ENCODE peak calls at places on chromosomes 4 and X, in six cellular contexts. One of them, this sample, is unnamed.

GRCh38 chr4:158903079-158903456 is 134.2 kb downstream of the FNIP2 start:
- DNase-seq in GM23338: no peak
- DNase-seq in fibroblast of lung: no peak
- DNase-seq in endothelial cell of umbilical vein: no peak
- DNase-seq in neural progenitor cell: no peak
- DNase-seq in PC-9: no peak
- DNase-seq in this sample: no peak

GRCh38 chr4:159097785-159098184 is 5.1 kb upstream of the RAPGEF2 start:
- DNase-seq in neural progenitor cell: no peak
- DNase-seq in fibroblast of lung: no peak
- DNase-seq in PC-9: no peak
- DNase-seq in endothelial cell of umbilical vein: peak; percentile 16
- DNase-seq in GM23338: peak; percentile 59
- DNase-seq in this sample: no peak

GRCh38 chrX:10381218-10381617 is 224.4 kb downstream of the CLCN4 start:
- DNase-seq in endothelial cell of umbilical vein: no peak
- DNase-seq in GM23338: no peak
- DNase-seq in fibroblast of lung: peak; percentile 11
- DNase-seq in neural progenitor cell: no peak
- DNase-seq in PC-9: no peak
- DNase-seq in this sample: no peak

GRCh38 chr4:102758241-102758871 is 2.4 kb downstream of the MANBA start:
- DNase-seq in fibroblast of lung: no peak
- DNase-seq in PC-9: no peak
- DNase-seq in neural progenitor cell: no peak
- DNase-seq in GM23338: no peak
- DNase-seq in endothelial cell of umbilical vein: no peak
- DNase-seq in this sample: no peak

GRCh38 chr4:15147709-15148651 is 145.7 kb downstream of the CPEB2 start:
- DNase-seq in GM23338: no peak
- DNase-seq in PC-9: no peak
- DNase-seq in endothelial cell of umbilical vein: no peak
- DNase-seq in fibroblast of lung: no peak
- DNase-seq in neural progenitor cell: no peak
- DNase-seq in this sample: peak; percentile 34

GRCh38 chr4:147777456-147778091 is 45.7 kb downstream of the ARHGAP10 start:
- DNase-seq in PC-9: no peak
- DNase-seq in GM23338: no peak
- DNase-seq in fibroblast of lung: peak; percentile 34
- DNase-seq in neural progenitor cell: no peak
- DNase-seq in endothelial cell of umbilical vein: no peak
- DNase-seq in this sample: peak; percentile 45

GRCh38 chr4:41364871-41365270 is 108.1 kb downstream of the UCHL1 start:
- DNase-seq in endothelial cell of umbilical vein: no peak
- DNase-seq in neural progenitor cell: no peak
- DNase-seq in GM23338: no peak
- DNase-seq in fibroblast of lung: no peak
- DNase-seq in PC-9: no peak
- DNase-seq in this sample: peak; percentile 30

GRCh38 chr4:77959566-77960338 is 97.1 kb downstream of the MRPL1 start:
- DNase-seq in PC-9: no peak
- DNase-seq in endothelial cell of umbilical vein: peak; percentile 55
- DNase-seq in fibroblast of lung: peak; percentile 39
- DNase-seq in neural progenitor cell: peak; percentile 80
- DNase-seq in GM23338: peak; percentile 82
- DNase-seq in this sample: peak; percentile 73

GRCh38 chrX:152641996-152642395 is 4.3 kb downstream of the GABRQ start:
- DNase-seq in fibroblast of lung: no peak
- DNase-seq in endothelial cell of umbilical vein: peak; percentile 1
- DNase-seq in GM23338: peak; percentile 60
- DNase-seq in neural progenitor cell: peak; percentile 63
- DNase-seq in PC-9: peak; percentile 5
- DNase-seq in this sample: peak; percentile 21

GRCh38 chr4:186192068-186192751 is 843 bp downstream of the CYP4V2 start:
- DNase-seq in endothelial cell of umbilical vein: peak; percentile 21
- DNase-seq in fibroblast of lung: peak; percentile 56
- DNase-seq in GM23338: peak; percentile 73
- DNase-seq in neural progenitor cell: peak; percentile 63
- DNase-seq in PC-9: peak; percentile 20
- DNase-seq in this sample: peak; percentile 66

GRCh38 chr4:8840816-8841455 is 30.7 kb downstream of the HMX1 start:
- DNase-seq in neural progenitor cell: no peak
- DNase-seq in fibroblast of lung: no peak
- DNase-seq in PC-9: no peak
- DNase-seq in GM23338: no peak
- DNase-seq in endothelial cell of umbilical vein: no peak
- DNase-seq in this sample: no peak

GRCh38 chr4:52873861-52874343 is 11.8 kb downstream of the RASL11B start:
- DNase-seq in GM23338: peak; percentile 83
- DNase-seq in fibroblast of lung: peak; percentile 68
- DNase-seq in endothelial cell of umbilical vein: no peak
- DNase-seq in neural progenitor cell: peak; percentile 72
- DNase-seq in PC-9: no peak
- DNase-seq in this sample: no peak

GRCh38 chr4:178296669-178297068 is 854.4 kb upstream of the AGA start:
- DNase-seq in endothelial cell of umbilical vein: no peak
- DNase-seq in GM23338: no peak
- DNase-seq in neural progenitor cell: peak; percentile 20
- DNase-seq in PC-9: no peak
- DNase-seq in fibroblast of lung: no peak
- DNase-seq in this sample: no peak

GRCh38 chr4:39970559-39971270 is 7.0 kb downstream of the PDS5A start:
- DNase-seq in PC-9: peak; percentile 71
- DNase-seq in endothelial cell of umbilical vein: no peak
- DNase-seq in GM23338: peak; percentile 55
- DNase-seq in neural progenitor cell: peak; percentile 1
- DNase-seq in fibroblast of lung: peak; percentile 82
- DNase-seq in this sample: no peak

GRCh38 chr4:38366997-38367396 is 297.0 kb upstream of the KLF3 start:
- DNase-seq in endothelial cell of umbilical vein: no peak
- DNase-seq in fibroblast of lung: no peak
- DNase-seq in GM23338: no peak
- DNase-seq in PC-9: no peak
- DNase-seq in neural progenitor cell: no peak
- DNase-seq in this sample: no peak

GRCh38 chr4:148740701-148741100 is 298.5 kb upstream of the NR3C2 start:
- DNase-seq in PC-9: no peak
- DNase-seq in fibroblast of lung: no peak
- DNase-seq in endothelial cell of umbilical vein: no peak
- DNase-seq in neural progenitor cell: no peak
- DNase-seq in GM23338: no peak
- DNase-seq in this sample: no peak

DNA sequence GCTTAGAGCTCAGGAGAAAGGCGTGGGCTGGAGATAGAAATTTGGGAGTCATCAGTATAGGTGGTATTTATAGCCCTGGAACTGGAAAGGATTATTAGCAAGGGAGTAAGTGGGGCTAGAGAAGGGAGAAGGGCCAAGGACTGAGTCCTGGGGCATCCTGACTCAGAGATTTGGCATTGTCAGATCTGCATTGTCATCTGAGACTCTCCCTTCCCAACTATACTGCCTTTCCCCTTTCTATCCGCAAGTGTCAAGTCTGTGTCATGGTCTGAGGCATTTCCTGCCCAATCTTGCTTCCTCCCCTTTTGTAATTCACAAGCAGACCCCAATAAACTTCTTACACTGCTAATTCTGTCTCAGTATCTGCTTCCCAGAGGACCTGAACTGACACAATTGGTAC is 24.4 kb upstream of the SLC25A43 start:
- DNase-seq in GM23338: no peak
- DNase-seq in PC-9: peak; percentile 20
- DNase-seq in endothelial cell of umbilical vein: peak; percentile 5
- DNase-seq in neural progenitor cell: no peak
- DNase-seq in fibroblast of lung: peak; percentile 65
- DNase-seq in this sample: peak; percentile 72
- H3K4me2 ChIP-seq in GM23338: no peak overlapping the region
- H3K4me2 ChIP-seq in PC-9: peak overlapping the region; percentile 8
- H3K4me2 ChIP-seq in endothelial cell of umbilical vein: no peak overlapping the region
- H3K4me2 ChIP-seq in neural progenitor cell: no peak overlapping the region
- H3K4me2 ChIP-seq in fibroblast of lung: no peak overlapping the region
- H3K4me2 ChIP-seq in this sample: peak overlapping the region; percentile 57

DNA sequence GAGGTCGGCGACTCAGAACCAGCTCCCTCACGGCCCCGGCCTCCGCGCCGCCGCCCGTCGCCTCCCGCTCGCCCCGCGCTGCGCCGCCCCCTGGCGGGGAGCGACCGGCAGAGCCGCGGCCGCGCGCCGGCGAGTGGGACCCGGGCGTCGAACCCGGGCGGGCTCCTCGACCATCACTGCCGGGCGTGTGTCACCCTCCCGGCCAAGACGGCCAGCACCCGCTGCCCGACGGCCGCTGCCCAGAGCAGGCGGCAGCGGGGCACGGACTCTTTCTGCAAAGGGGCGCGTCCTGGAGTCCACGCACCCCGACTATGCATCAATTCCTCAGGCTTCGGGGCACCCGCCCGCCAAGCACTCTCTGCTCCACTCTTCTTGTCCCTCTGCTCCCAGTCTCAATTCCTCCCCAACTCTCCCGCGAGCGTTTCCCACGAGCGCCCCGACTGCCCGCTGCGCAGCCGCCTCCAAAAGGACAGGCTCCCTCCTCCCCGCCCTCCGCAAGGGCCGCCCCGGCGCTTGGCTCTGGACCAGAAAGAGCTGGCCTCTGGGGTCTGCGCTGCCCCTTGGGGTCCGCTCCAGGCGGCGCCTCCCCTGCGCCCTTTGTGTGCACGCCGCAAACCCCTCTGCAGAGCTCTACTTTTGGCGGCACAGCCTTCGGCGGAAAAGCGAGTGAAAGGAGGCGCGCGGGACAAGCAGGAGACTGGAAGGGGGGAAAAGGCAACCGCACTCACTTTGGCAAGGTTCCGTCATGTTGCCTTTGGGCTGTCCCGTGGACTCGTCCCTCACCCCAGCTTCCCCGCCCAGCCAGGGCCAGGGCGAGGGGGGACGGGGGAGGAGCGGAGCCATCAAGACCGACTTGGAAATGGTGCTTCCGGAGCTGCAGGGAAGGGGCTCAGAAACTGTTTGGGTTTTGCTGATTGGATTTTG is 1.1 kb downstream of the PDE5A start:
- DNase-seq in fibroblast of lung: peak; percentile 80
- DNase-seq in endothelial cell of umbilical vein: peak; percentile 41
- DNase-seq in PC-9: peak; percentile 51
- DNase-seq in neural progenitor cell: peak; percentile 87
- DNase-seq in GM23338: peak; percentile 90
- DNase-seq in this sample: peak; percentile 84
- TF ChIP-seq EZH2 in fibroblast of lung: no peak
- TF ChIP-seq EZH2 in endothelial cell of umbilical vein: no peak
- TF ChIP-seq EZH2 in PC-9: no peak
- TF ChIP-seq EZH2 in neural progenitor cell: peak; percentile 27
- TF ChIP-seq EZH2 in GM23338: no peak
- TF ChIP-seq EZH2 in this sample: no peak

GRCh38 chrX:1475881-1476280 is 23.2 kb upstream of the ASMTL start:
- DNase-seq in neural progenitor cell: no peak
- DNase-seq in PC-9: no peak
- DNase-seq in GM23338: no peak
- DNase-seq in endothelial cell of umbilical vein: no peak
- DNase-seq in fibroblast of lung: no peak
- DNase-seq in this sample: no peak

GRCh38 chrX:1476682-1477081 is 24.0 kb upstream of the ASMTL start:
- DNase-seq in endothelial cell of umbilical vein: no peak
- DNase-seq in GM23338: no peak
- DNase-seq in PC-9: no peak
- DNase-seq in fibroblast of lung: no peak
- DNase-seq in neural progenitor cell: no peak
- DNase-seq in this sample: no peak

GRCh38 chrX:1477229-1477628 is 24.5 kb upstream of the ASMTL start:
- DNase-seq in fibroblast of lung: no peak
- DNase-seq in neural progenitor cell: no peak
- DNase-seq in endothelial cell of umbilical vein: no peak
- DNase-seq in GM23338: no peak
- DNase-seq in PC-9: no peak
- DNase-seq in this sample: no peak

GRCh38 chrX:1480082-1480785 is 27.5 kb upstream of the ASMTL start:
- DNase-seq in neural progenitor cell: no peak
- DNase-seq in fibroblast of lung: no peak
- DNase-seq in PC-9: no peak
- DNase-seq in GM23338: no peak
- DNase-seq in endothelial cell of umbilical vein: peak; percentile 42
- DNase-seq in this sample: no peak

GRCh38 chrX:1477801-1478458 is 25.2 kb upstream of the ASMTL start:
- DNase-seq in neural progenitor cell: no peak
- DNase-seq in PC-9: no peak
- DNase-seq in GM23338: no peak
- DNase-seq in endothelial cell of umbilical vein: no peak
- DNase-seq in fibroblast of lung: no peak
- DNase-seq in this sample: no peak
- H3K4me1 ChIP-seq in neural progenitor cell: no peaks in the 10 kb centered on the region
- H3K4me1 ChIP-seq in PC-9: no peaks in the 10 kb centered on the region
- H3K4me1 ChIP-seq in GM23338: no peaks in the 10 kb centered on the region
- H3K4me1 ChIP-seq in endothelial cell of umbilical vein: peaks cover 6% of the 10 kb centered on the region
- H3K4me1 ChIP-seq in fibroblast of lung: no peaks in the 10 kb centered on the region
- H3K4me1 ChIP-seq in this sample: no peaks in the 10 kb centered on the region

GRCh38 chrX:1592128-1592862 is 891 bp downstream of the AKAP17A start:
- DNase-seq in endothelial cell of umbilical vein: peak; percentile 52
- DNase-seq in GM23338: peak; percentile 52
- DNase-seq in fibroblast of lung: peak; percentile 22
- DNase-seq in neural progenitor cell: no peak
- DNase-seq in PC-9: peak; percentile 43
- DNase-seq in this sample: peak; percentile 55

GRCh38 chrX:1589356-1590130 is 1.9 kb upstream of the AKAP17A start:
- DNase-seq in endothelial cell of umbilical vein: no peak
- DNase-seq in neural progenitor cell: no peak
- DNase-seq in GM23338: peak; percentile 37
- DNase-seq in fibroblast of lung: no peak
- DNase-seq in PC-9: no peak
- DNase-seq in this sample: no peak

GRCh38 chrX:1591863-1592127 is 391 bp downstream of the AKAP17A start:
- DNase-seq in GM23338: no peak
- DNase-seq in fibroblast of lung: no peak
- DNase-seq in endothelial cell of umbilical vein: no peak
- DNase-seq in neural progenitor cell: peak; percentile 35
- DNase-seq in PC-9: no peak
- DNase-seq in this sample: peak; percentile 59

GRCh38 chrX:1592863-1593201 is 1.4 kb downstream of the AKAP17A start:
- DNase-seq in GM23338: no peak
- DNase-seq in endothelial cell of umbilical vein: no peak
- DNase-seq in neural progenitor cell: no peak
- DNase-seq in PC-9: no peak
- DNase-seq in fibroblast of lung: no peak
- DNase-seq in this sample: peak; percentile 56

DNA sequence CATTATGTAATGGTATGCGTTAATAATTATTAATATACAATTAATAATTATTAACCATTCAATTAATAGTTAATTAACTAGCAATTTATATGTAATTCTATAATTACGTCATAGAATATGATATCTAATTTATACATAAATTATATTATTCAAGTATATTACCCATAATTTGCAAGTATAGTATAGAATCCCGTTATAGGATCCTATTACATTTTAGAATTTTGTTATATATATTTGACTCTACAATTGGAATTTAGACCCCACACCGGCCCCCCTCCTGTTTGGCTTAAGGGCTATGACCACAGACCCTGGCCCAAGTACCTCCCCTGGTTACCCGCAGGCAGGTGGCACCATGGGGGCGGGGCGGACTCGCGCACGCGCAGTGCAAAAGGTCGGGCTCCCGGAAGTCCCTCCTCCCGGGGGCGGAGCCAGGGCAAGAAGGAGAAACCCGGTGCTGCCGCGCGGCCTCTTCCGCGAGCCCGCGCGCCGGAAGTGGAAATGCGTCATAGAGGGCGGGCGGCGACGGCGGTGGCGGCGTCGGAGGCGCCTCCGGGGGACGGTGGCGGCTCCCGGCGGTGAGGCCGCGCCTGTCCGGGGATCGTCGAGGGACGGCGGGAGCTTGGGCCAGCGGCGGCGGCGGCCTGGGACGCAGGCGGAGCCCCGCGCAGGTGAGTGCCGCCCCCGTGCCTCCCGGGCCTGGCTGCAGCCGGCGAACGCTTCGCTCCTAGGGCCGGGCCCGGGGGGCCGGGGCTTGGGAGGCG is at the start of gene AKAP17A:
- DNase-seq in endothelial cell of umbilical vein: peak; percentile 95
- DNase-seq in neural progenitor cell: peak; percentile 97
- DNase-seq in GM23338: peak; percentile 96
- DNase-seq in fibroblast of lung: peak; percentile 88
- DNase-seq in PC-9: peak; percentile 95
- DNase-seq in this sample: peak; percentile 97
- H3K4me2 ChIP-seq in endothelial cell of umbilical vein: peak within 1 kb of the TSS; percentile 71
- H3K4me2 ChIP-seq in neural progenitor cell: peak within 1 kb of the TSS; percentile 98
- H3K4me2 ChIP-seq in GM23338: peak within 1 kb of the TSS; percentile 92
- H3K4me2 ChIP-seq in fibroblast of lung: peak within 1 kb of the TSS; percentile 94
- H3K4me2 ChIP-seq in PC-9: peak within 1 kb of the TSS; percentile 87
- H3K4me2 ChIP-seq in this sample: peak within 1 kb of the TSS; percentile 94

This sample was measured in GM23248.